ENCODE peak calls at places on chromosome 5, in nine cellular contexts. P is sigmoid colon, J is A549, D is ovary, R is body of pancreas, Y is HCT116, A is endothelial cell of umbilical vein, T is heart left ventricle, B is prostate gland. H is an unnamed sample.

GRCh38 chr5:151234476-151235238 is 10.8 kb upstream of the CCDC69 start:
- DNase-seq in A (no peak), J (peak), P (peak), B (peak), D (peak), R (peak), Y (no peak), T (peak), H (peak)

GRCh38 chr5:10018670-10019069 is 231.0 kb downstream of the ATPSCKMT start:
- DNase-seq in T (no peak), A (no peak), B (no peak), Y (no peak), D (no peak), J (peak), R (no peak), P (no peak), H (no peak)

GRCh38 chr5:57327934-57328333 is 154.1 kb downstream of the GPBP1 start:
- DNase-seq in A (no peak), D (no peak), R (no peak), J (no peak), B (no peak), T (no peak), P (no peak), Y (peak), H (no peak)

GRCh38 chr5:147223951-147224791 is 10.7 kb upstream of the STK32A start:
- DNase-seq in T (no peak), A (peak), R (peak), J (peak), B (no peak), P (peak), Y (peak), D (peak), H (peak)

GRCh38 chr5:181059297-181060230 is 19.5 kb downstream of the BTNL9 start:
- DNase-seq in B (no peak), T (no peak), J (no peak), P (no peak), R (no peak), D (no peak), A (no peak), Y (no peak), H (no peak)

GRCh38 chr5:77882670-77883257 is 106.6 kb upstream of the TBCA start:
- DNase-seq in B (no peak), R (no peak), T (no peak), J (no peak), A (peak), D (no peak), Y (no peak), P (no peak), H (no peak)

GRCh38 chr5:92548351-92548750 is 1032.7 kb downstream of the NR2F1-AS1 start:
- DNase-seq in B (no peak), D (no peak), A (no peak), P (no peak), J (no peak), R (no peak), T (no peak), Y (no peak), H (no peak)

GRCh38 chr5:57598756-57599155 is 116.1 kb upstream of the ACTBL2 start:
- DNase-seq in D (no peak), Y (peak), P (no peak), J (peak), R (no peak), T (no peak), B (no peak), A (peak), H (no peak)

GRCh38 chr5:138580001-138580400 is 4.8 kb upstream of the HSPA9 start:
- DNase-seq in J (no peak), T (no peak), D (no peak), B (no peak), P (no peak), R (no peak), A (no peak), Y (no peak), H (no peak)

GRCh38 chr5:151086905-151087360 is 6.1 kb upstream of the TNIP1 start:
- DNase-seq in T (no peak), D (no peak), A (no peak), P (no peak), Y (no peak), B (no peak), J (no peak), R (no peak), H (no peak)

GRCh38 chr5:67003906-67004729 is 192.5 kb downstream of the CD180 start:
- DNase-seq in Y (peak), A (peak), B (peak), D (peak), J (peak), P (peak), R (peak), T (peak), H (peak)
- TF ChIP-seq POLR2A in Y (no peak), A (peak), B (peak), D (no peak), J (peak), P (peak), R (peak), T (peak), H (peak)

DNA sequence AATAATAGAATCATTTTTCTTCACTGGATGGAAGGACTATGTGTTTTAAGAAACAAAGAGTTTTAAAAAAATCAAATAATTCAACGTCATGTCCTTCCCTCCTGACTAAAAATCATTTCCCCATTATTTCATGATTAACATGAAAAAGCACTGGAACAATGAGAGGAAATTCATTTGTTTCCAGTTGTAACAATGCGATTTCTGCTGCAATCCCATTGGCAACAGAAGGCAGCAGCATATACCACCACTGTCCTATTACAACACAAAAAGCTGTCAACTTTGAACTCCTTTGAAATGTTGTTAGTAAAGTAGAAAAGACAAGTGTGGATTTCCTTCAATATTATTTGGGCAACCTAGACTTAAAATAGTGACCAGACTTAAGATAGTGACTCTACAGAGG is 3.1 kb downstream of the C5orf63 start:
- DNase-seq in P (no peak), Y (no peak), A (peak), J (no peak), D (no peak), B (no peak), R (no peak), T (no peak), H (no peak)
- H3K27ac ChIP-seq in P (no peak), Y (no peak), A (peak), J (no peak), D (no peak), B (no peak), R (no peak), T (peak), H (no peak)

GRCh38 chr5:95712347-95712958 is 18.7 kb upstream of the RHOBTB3 start:
- DNase-seq in D (no peak), P (no peak), T (no peak), R (no peak), J (peak), A (peak), B (no peak), Y (peak), H (no peak)
- TF ChIP-seq POLR2A in D (no peak), P (no peak), T (no peak), R (no peak), J (no peak), A (no peak), B (no peak), Y (no peak), H (no peak)

GRCh38 chr5:83470920-83471404 is 582 bp upstream of the VCAN start:
- DNase-seq in P (no peak), Y (no peak), D (no peak), R (no peak), B (no peak), J (no peak), T (no peak), A (no peak), H (peak)

GRCh38 chr5:83471405-83472212 is at the start of gene VCAN:
- DNase-seq in T (peak), B (peak), D (no peak), J (peak), R (peak), P (peak), Y (peak), A (no peak), H (peak)

GRCh38 chr5:83472508-83473343 is 1.2 kb downstream of the VCAN start:
- DNase-seq in A (no peak), Y (no peak), B (no peak), J (peak), D (no peak), R (peak), P (peak), T (peak), H (peak)

GRCh38 chr5:83473344-83474169 is 2.0 kb downstream of the VCAN start:
- DNase-seq in J (peak), P (peak), Y (peak), D (peak), B (peak), R (peak), T (peak), A (peak), H (peak)

DNA sequence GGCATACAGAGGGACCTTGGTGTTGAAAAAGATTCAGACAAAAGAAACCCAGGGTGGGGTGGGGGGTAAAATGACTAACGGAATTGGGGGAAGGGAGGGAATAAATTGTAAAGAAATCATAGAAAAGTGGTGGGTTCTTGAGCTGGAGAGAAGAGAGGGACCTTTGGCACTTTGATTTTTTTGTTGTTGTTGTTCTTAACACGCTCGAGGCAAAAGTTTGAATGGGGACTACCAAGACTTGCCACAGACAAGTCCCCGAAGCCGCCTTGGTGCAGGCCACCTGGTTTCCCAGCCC is 616 bp downstream of the VCAN start:
- DNase-seq in P (no peak), D (no peak), J (no peak), Y (no peak), T (no peak), R (no peak), B (no peak), A (no peak), H (no peak)
- H3K27ac ChIP-seq in P (peak), D (no peak), J (peak), Y (peak), T (peak), R (no peak), B (no peak), A (no peak), H (no peak)

GRCh38 chr5:65722575-65723424 is 795 bp downstream of the NLN start:
- DNase-seq in R (no peak), B (no peak), D (no peak), A (peak), Y (peak), P (no peak), J (peak), T (peak), H (no peak)
- TF ChIP-seq POLR2A in R (no peak), B (no peak), D (no peak), A (no peak), Y (no peak), P (no peak), J (no peak), T (no peak), H (peak)

GRCh38 chr5:116577064-116577788 is 2.6 kb upstream of the SEMA6A start:
- DNase-seq in R (no peak), T (no peak), B (no peak), Y (no peak), D (no peak), J (no peak), A (no peak), P (no peak), H (no peak)

GRCh38 chr5:116573617-116574431 is 799 bp downstream of the SEMA6A start:
- DNase-seq in J (peak), R (peak), A (peak), Y (no peak), P (no peak), D (peak), B (peak), T (peak), H (peak)

GRCh38 chr5:116574682-116575634 is at the start of gene SEMA6A:
- DNase-seq in T (peak), B (peak), A (peak), R (peak), P (peak), Y (peak), J (peak), D (peak), H (peak)

GRCh38 chr5:116576043-116576713 is 1.6 kb upstream of the SEMA6A start:
- DNase-seq in D (peak), P (peak), T (peak), B (peak), R (peak), J (peak), Y (peak), A (peak), H (peak)

DNA sequence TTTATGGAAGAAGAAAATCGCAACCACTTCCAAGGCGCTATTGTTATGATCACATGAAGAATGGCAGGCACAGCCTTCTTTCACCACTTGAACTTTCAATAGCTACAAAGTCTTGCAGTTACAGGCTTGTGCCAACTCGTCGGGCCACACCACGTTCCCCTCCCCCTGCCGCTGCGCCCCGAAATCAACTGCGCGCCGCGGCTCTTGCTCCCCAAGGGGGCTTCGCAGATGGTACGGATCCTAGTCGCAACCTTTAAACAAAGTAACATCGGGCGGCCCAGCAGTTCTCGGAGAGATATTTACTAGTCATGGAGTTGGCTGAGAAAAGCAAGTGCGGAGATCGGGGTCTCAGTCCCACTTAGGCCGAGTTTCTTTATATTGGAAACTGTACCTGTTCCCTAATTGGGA is 1.0 kb upstream of the SEMA6A start:
- DNase-seq in T (peak), B (peak), Y (no peak), R (peak), A (peak), P (no peak), J (no peak), D (peak), H (peak)
- H3K27ac ChIP-seq in T (peak), B (peak), Y (peak), R (peak), A (no peak), P (peak), J (no peak), D (peak), H (peak)

GRCh38 chr5:51377151-51378060 is 5.8 kb upstream of the ISL1 start:
- DNase-seq in A (no peak), D (no peak), R (no peak), T (no peak), J (no peak), P (no peak), Y (no peak), B (no peak), H (no peak)
- TF ChIP-seq POLR2A in A (no peak), D (no peak), R (no peak), T (no peak), J (no peak), P (no peak), Y (no peak), B (no peak), H (no peak)

GRCh38 chr5:168305281-168305680 is 13.8 kb downstream of the WWC1 start:
- DNase-seq in Y (no peak), P (no peak), B (no peak), A (no peak), R (no peak), J (no peak), D (no peak), T (no peak), H (no peak)
- H3K27ac ChIP-seq in Y (no peak), P (no peak), B (no peak), A (no peak), R (peak), J (peak), D (no peak), T (no peak), H (no peak)

H was measured in adrenal gland.